ENCODE peak calls at places on chromosome 16, in seven cellular contexts. A is SHP77, W is H54, E is NCI-H1694, M is activated T-cell treated with anti-CD3 and anti-CD28 coated beads for 1 hour, Q is colonic mucosa, P is T1000. J is an unnamed sample.

GRCh38 chr16:11200523-11201063 is 55.4 kb downstream of the SOCS1 start:
- DNase-seq in A (no peak), W (no peak), E (no peak), M (no peak), Q (no peak), P (no peak), J (no peak)

GRCh38 chr16:80947708-80948615 is 58.7 kb downstream of the CMC2 start:
- DNase-seq in A (no peak), W (no peak), E (no peak), M (no peak), Q (no peak), P (no peak), J (no peak)

GRCh38 chr16:66480265-66481080 is 53.4 kb downstream of the BEAN1 start:
- DNase-seq in A (no peak), W (no peak), E (no peak), M (no peak), Q (no peak), P (no peak), J (no peak)

GRCh38 chr16:70738083-70738977 is 52.5 kb upstream of the MTSS2 start:
- DNase-seq in A (peak), W (peak), E (peak), M (no peak), Q (no peak), P (peak), J (no peak)

GRCh38 chr16:77416939-77417480 is 17.8 kb downstream of the ADAMTS18 start:
- DNase-seq in A (no peak), W (no peak), E (no peak), M (no peak), Q (no peak), P (no peak), J (no peak)

GRCh38 chr16:85164838-85165516 is 52.7 kb upstream of the CIBAR2 start:
- DNase-seq in A (no peak), W (no peak), E (no peak), M (no peak), Q (no peak), P (no peak), J (no peak)

GRCh38 chr16:72300892-72301291 is 128.9 kb upstream of the PMFBP1 start:
- DNase-seq in A (no peak), W (no peak), E (no peak), M (no peak), Q (no peak), P (no peak), J (no peak)

GRCh38 chr16:86584726-86585721 is 6.7 kb downstream of the FOXL1 start:
- DNase-seq in A (no peak), W (peak), E (no peak), M (no peak), Q (no peak), P (peak), J (no peak)

GRCh38 chr16:87956169-87956770 is 5.0 kb downstream of the BANP start:
- DNase-seq in A (no peak), W (no peak), E (no peak), M (peak), Q (peak), P (no peak), J (no peak)

GRCh38 chr16:23131841-23132576 is 17.2 kb downstream of the USP31 start:
- DNase-seq in A (no peak), W (no peak), E (no peak), M (no peak), Q (no peak), P (no peak), J (no peak)

GRCh38 chr16:54174750-54175149 is 111.8 kb downstream of the IRX3 start:
- DNase-seq in A (no peak), W (no peak), E (no peak), M (no peak), Q (no peak), P (no peak), J (no peak)

GRCh38 chr16:1137604-1138003 is 15.3 kb upstream of the CACNA1H start:
- DNase-seq in A (no peak), W (peak), E (no peak), M (no peak), Q (no peak), P (peak), J (no peak)

GRCh38 chr16:11160676-11161115 is 95.3 kb downstream of the SOCS1 start:
- DNase-seq in A (no peak), W (no peak), E (no peak), M (no peak), Q (no peak), P (no peak), J (no peak)

J was measured in cerebellar cortex.